ENCODE peak calls at places on chromosome 18, in four cellular contexts. E is PC-3, I is mammary epithelial cell, C is endothelial cell of umbilical vein. N is an unnamed sample.

GRCh38 chr18:79634593-79634992 is 45.0 kb upstream of the CTDP1 start:
- DNase-seq in E (no peak), I (no peak), C (no peak), N (peak)

GRCh38 chr18:56696966-56697365 is 45.8 kb downstream of the WDR7 start:
- DNase-seq in E (peak), I (peak), C (no peak), N (peak)

GRCh38 chr18:80250740-80251364 is 3.5 kb upstream of the PARD6G start:
- DNase-seq in E (no peak), I (no peak), C (no peak), N (no peak)

GRCh38 chr18:9984025-9984424 is 70.2 kb downstream of the VAPA start:
- DNase-seq in E (no peak), I (no peak), C (no peak), N (peak)

GRCh38 chr18:43904209-43904837 is 627.0 kb upstream of the SYT4 start:
- DNase-seq in E (no peak), I (no peak), C (peak), N (peak)

GRCh38 chr18:29096380-29096779 is 919.5 kb upstream of the CDH2 start:
- DNase-seq in E (no peak), I (no peak), C (no peak), N (no peak)

GRCh38 chr18:24914148-24914525 is 437.8 kb downstream of the ZNF521 start:
- DNase-seq in E (no peak), I (no peak), C (peak), N (no peak)

GRCh38 chr18:38362286-38362792 is 796.7 kb upstream of the CELF4 start:
- DNase-seq in E (no peak), I (no peak), C (no peak), N (no peak)

GRCh38 chr18:23884712-23885375 is 129.7 kb upstream of the TTC39C start:
- DNase-seq in E (no peak), I (peak), C (no peak), N (no peak)

GRCh38 chr18:3224223-3224622 is 4.5 kb upstream of the MYOM1 start:
- DNase-seq in E (no peak), I (no peak), C (no peak), N (no peak)

DNA sequence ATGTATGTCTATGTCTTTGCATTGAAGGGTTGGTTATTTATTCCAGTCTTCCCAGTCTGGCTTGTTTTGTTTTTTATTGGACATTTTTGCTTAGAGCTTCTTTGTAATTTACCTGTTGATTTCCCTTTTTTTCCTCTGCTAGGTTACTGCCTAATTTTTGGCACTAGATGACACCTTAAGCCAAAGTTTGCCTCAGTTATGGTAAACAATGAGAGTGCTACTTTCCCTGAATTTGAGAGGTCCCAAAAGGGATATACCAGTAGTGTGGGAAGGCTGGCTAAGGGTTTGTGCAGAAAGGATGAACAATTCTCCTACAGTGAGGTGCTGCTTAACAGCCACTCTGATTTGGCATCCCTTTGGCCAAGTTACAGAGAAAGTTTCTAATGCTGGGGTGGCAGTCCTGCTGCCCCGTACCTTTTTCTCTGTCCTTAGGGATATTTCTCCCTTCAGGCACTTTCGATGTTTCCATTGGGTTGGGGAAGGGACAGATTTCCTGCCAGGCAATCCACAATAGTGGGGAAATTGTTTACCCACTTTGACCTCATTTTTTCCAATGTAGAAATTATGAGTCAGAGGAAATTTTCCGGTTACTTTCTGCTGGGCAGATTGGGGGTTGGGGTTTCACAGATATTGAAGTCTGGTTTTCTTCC is 354.9 kb downstream of the PTPRM start:
- DNase-seq in E (peak), I (peak), C (peak), N (peak)
- H2AFZ ChIP-seq in E (peak), I (peak), C (peak), N (no peak)

GRCh38 chr18:55382277-55382805 is 205.7 kb downstream of the TCF4 start:
- DNase-seq in E (no peak), I (no peak), C (no peak), N (no peak)
- H3K27ac ChIP-seq in E (no peak), I (no peak), C (no peak), N (no peak)

DNA sequence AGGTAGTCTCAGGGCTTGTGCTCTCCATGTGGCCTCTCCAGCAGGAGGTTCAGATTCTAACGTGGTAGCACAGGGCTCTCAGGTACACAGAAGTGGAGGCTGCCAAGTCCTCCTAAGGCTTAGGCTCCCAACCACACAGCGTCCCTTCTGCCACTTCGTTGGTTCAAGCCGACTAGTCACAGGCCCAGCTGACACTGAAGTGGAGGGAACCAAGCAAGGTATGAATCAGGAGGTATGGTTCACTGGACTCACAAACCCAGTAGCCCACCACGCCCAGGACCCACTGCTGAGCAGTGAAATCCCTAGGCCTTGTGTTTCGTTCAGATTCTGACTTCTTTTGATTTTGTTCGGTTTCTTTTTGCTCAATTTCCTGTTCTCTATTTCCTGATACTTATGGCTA is 46.0 kb upstream of the SEC11C start:
- DNase-seq in E (no peak), I (no peak), C (no peak), N (no peak)
- H3K9ac ChIP-seq in E (no peak), I (no peak), C (no peak), N (no peak)

GRCh38 chr18:75762758-75763157 is 335.3 kb upstream of the SMIM21 start:
- DNase-seq in E (no peak), I (no peak), C (no peak), N (no peak)
- H2AFZ ChIP-seq in E (no peak), I (no peak), C (no peak), N (no peak)

DNA sequence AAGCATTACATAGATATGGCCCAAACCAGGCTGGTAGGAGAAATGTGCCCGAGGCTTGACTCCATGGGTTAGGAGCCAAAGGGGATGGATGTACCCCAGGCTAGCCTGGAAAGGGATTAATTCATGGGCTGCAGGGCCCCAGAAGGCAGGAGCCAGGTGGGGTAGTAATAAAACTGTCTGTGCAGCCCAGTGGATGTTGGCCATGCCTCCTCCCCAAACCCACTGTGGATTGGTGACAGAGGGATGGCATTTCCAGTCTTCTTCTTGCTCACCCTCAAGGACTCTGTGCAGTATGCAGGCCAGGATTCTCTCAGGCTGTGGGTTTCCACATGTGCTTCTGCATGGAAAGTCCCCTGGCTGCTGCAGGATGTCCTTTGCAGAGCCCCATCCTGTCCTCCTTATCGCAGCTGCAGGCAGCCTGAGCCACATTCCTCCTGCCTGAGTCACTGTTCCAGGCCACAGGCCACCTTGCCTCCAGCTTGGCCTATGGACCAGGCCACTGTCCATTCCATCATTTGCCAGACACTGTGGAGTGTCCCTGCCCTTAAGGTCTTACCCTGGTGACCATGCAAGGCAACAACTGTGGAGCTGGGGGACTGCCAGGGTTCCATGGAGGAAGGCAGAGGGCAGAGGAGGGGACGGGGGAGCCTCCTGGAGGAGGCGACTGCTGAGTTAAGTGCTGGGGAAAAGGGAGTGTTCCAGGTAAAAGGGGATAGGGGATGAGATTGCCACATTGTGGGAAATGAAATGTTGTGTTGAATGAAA is 38.9 kb downstream of the INO80C start:
- DNase-seq in E (peak), I (peak), C (peak), N (peak)
- H3K27ac ChIP-seq in E (peak), I (peak), C (peak), N (peak)

DNA sequence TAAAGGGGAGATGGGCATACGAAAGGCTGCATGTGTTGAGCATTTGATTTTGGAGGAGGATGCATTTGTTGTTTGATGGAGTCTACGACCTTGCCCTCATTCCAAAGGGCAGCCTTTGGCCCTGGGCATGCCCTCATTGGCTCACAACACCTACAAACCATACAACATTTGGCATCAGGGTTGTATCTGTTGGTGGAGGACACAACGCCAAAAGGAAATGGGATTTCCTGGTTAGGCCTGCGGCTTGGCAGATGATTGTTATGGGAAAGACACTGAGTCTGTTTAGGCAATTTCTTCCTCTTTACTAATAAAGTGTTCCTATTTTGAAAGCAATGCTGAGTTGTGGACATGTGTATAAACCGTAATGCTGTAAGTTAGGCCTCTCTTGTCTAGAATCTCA is 246.9 kb downstream of the LDLRAD4 start:
- DNase-seq in E (no peak), I (no peak), C (peak), N (no peak)
- H3K9ac ChIP-seq in E (no peak), I (no peak), C (peak), N (no peak)

GRCh38 chr18:63681449-63682381 is 20.0 kb upstream of the SERPINB3 start:
- DNase-seq in E (peak), I (no peak), C (no peak), N (no peak)
- H2AFZ ChIP-seq in E (no peak), I (no peak), C (no peak), N (no peak)

DNA sequence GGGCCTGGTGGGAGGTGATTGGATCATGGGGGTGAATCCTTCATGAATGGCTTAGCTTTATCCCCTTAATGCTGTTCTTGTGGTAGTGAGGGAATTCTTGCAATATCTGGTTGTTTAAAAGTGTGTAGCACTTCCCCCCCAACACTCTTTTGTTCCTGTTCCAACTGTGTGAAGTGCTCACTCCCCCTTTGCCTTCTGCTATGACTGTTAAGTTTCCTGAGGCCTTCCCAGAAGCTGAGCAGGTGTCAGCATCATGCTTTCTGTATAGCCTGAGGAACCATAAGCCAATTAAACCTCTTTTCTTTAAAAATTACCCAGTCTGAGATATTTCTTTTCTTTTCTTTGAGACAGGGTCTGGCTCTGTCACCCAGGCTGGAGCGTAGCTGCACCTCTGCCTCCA is 139.4 kb downstream of the RNF152 start:
- DNase-seq in E (no peak), I (no peak), C (no peak), N (no peak)
- H3K27ac ChIP-seq in E (no peak), I (no peak), C (no peak), N (no peak)